ENCODE peak calls at places on chromosomes 16 and 17, in seven cellular contexts. A, M, I, K, V, U and H are unnamed samples.

GRCh38 chr16:88886915-88887521 is 20.6 kb upstream of the PABPN1L start:
- DNase-seq in A (peak; percentile 94), M (no peak), I (no peak), K (no peak), V (no peak), U (no peak), H (no peak)

GRCh38 chr17:4986403-4986802 is 1.1 kb downstream of the CAMTA2 start:
- DNase-seq in A (no peak), M (no peak), I (no peak), K (no peak), V (no peak), U (no peak), H (no peak)

GRCh38 chr16:20956319-20956718 is 55.7 kb downstream of the LYRM1 start:
- DNase-seq in A (no peak), M (no peak), I (no peak), K (no peak), V (no peak), U (no peak), H (no peak)

GRCh38 chr16:56985288-56985961 is 3.9 kb upstream of the NLRC5 start:
- DNase-seq in A (peak; percentile 69), M (no peak), I (no peak), K (no peak), V (peak; percentile 54), U (peak; percentile 17), H (no peak)

GRCh38 chr16:50360779-50361178 is 8.0 kb downstream of the BRD7 start:
- DNase-seq in A (no peak), M (no peak), I (no peak), K (no peak), V (no peak), U (no peak), H (no peak)

GRCh38 chr17:42321555-42321954 is 33.3 kb downstream of the STAT5A start:
- DNase-seq in A (no peak), M (no peak), I (no peak), K (no peak), V (no peak), U (no peak), H (no peak)

GRCh38 chr17:55567240-55568216 is 56.3 kb upstream of the SMIM36 start:
- DNase-seq in A (peak; percentile 76), M (no peak), I (no peak), K (no peak), V (no peak), U (no peak), H (no peak)

GRCh38 chr16:10326647-10327046 is 59.2 kb upstream of the ATF7IP2 start:
- DNase-seq in A (no peak), M (no peak), I (no peak), K (no peak), V (no peak), U (no peak), H (no peak)

GRCh38 chr16:84055801-84056634 is 13.4 kb upstream of the SLC38A8 start:
- DNase-seq in A (peak; percentile 26), M (no peak), I (no peak), K (no peak), V (no peak), U (no peak), H (no peak)

GRCh38 chr16:50428116-50428515 is 59.3 kb upstream of the BRD7 start:
- DNase-seq in A (no peak), M (no peak), I (no peak), K (no peak), V (no peak), U (no peak), H (no peak)

GRCh38 chr17:50913120-50913519 is 47.0 kb upstream of the TOB1 start:
- DNase-seq in A (no peak), M (no peak), I (no peak), K (no peak), V (no peak), U (no peak), H (no peak)

GRCh38 chr16:81654346-81654745 is 124.7 kb upstream of the PLCG2 start:
- DNase-seq in A (no peak), M (no peak), I (no peak), K (no peak), V (no peak), U (no peak), H (no peak)

GRCh38 chr17:51258756-51259573 is 884 bp downstream of the MBTD1 start:
- DNase-seq in A (no peak), M (peak; percentile 0), I (no peak), K (no peak), V (no peak), U (no peak), H (no peak)

GRCh38 chr17:78120971-78121800 is 7.4 kb downstream of the TMC6 start:
- DNase-seq in A (peak; percentile 29), M (no peak), I (no peak), K (no peak), V (no peak), U (no peak), H (peak; percentile 68)

GRCh38 chr17:11880714-11881113 is 116.6 kb downstream of the ZNF18 start:
- DNase-seq in A (no peak), M (no peak), I (no peak), K (no peak), V (no peak), U (no peak), H (peak; percentile 37)

GRCh38 chr16:29198231-29198630 is 208.3 kb downstream of the NPIPB11 start:
- DNase-seq in A (no peak), M (no peak), I (no peak), K (no peak), V (no peak), U (no peak), H (no peak)

GRCh38 chr17:68972119-68972704 is 17.0 kb upstream of the ABCA8 start:
- DNase-seq in A (no peak), M (peak; percentile 3), I (no peak), K (no peak), V (no peak), U (no peak), H (no peak)

GRCh38 chr17:50132104-50132794 is 2.3 kb upstream of the SAMD14 start:
- DNase-seq in A (no peak), M (no peak), I (no peak), K (no peak), V (no peak), U (no peak), H (no peak)

GRCh38 chr16:16019488-16019887 is 70.1 kb downstream of the ABCC1 start:
- DNase-seq in A (no peak), M (no peak), I (no peak), K (no peak), V (no peak), U (no peak), H (no peak)

GRCh38 chr17:29179232-29180036 is 764 bp downstream of the MYO18A start:
- DNase-seq in A (peak; percentile 72), M (no peak), I (peak; percentile 46), K (no peak), V (no peak), U (no peak), H (no peak)

GRCh38 chr16:35255186-35255803 is 1795.9 kb downstream of the TP53TG3F start:
- DNase-seq in A (no peak), M (no peak), I (no peak), K (no peak), V (no peak), U (no peak), H (no peak)

GRCh38 chr17:33949100-33949499 is 306.0 kb upstream of the CCL2 start:
- DNase-seq in A (no peak), M (no peak), I (no peak), K (no peak), V (no peak), U (no peak), H (no peak)

GRCh38 chr16:81932668-81933067 is 78.6 kb downstream of the SDR42E1 start:
- DNase-seq in A (no peak), M (no peak), I (no peak), K (no peak), V (no peak), U (no peak), H (no peak)

GRCh38 chr17:10775058-10775457 is 28.8 kb downstream of the TMEM238L start:
- DNase-seq in A (no peak), M (no peak), I (no peak), K (no peak), V (no peak), U (no peak), H (no peak)

GRCh38 chr17:77332034-77332971 is 191.5 kb downstream of the SEC14L1 start:
- DNase-seq in A (no peak), M (no peak), I (no peak), K (no peak), V (no peak), U (no peak), H (peak; percentile 77)

GRCh38 chr16:2775317-2775716 is 1.8 kb downstream of the ELOB start:
- DNase-seq in A (no peak), M (no peak), I (no peak), K (no peak), V (no peak), U (no peak), H (no peak)

GRCh38 chr17:30858556-30859250 is 26.9 kb downstream of the ATAD5 start:
- DNase-seq in A (no peak), M (no peak), I (no peak), K (no peak), V (no peak), U (no peak), H (no peak)

GRCh38 chr17:17922198-17922901 is 49.9 kb downstream of the TOM1L2 start:
- DNase-seq in A (no peak), M (no peak), I (no peak), K (no peak), V (no peak), U (no peak), H (no peak)

GRCh38 chr16:55955845-55956244 is 80.7 kb upstream of the CES5A start:
- DNase-seq in A (peak; percentile 84), M (no peak), I (peak; percentile 54), K (no peak), V (no peak), U (no peak), H (no peak)

GRCh38 chr17:56148333-56148732 is 4.9 kb upstream of the ANKFN1 start:
- DNase-seq in A (no peak), M (no peak), I (no peak), K (no peak), V (no peak), U (no peak), H (no peak)

GRCh38 chr17:57699751-57700186 is 45.3 kb downstream of the CCDC182 start:
- DNase-seq in A (no peak), M (no peak), I (no peak), K (no peak), V (no peak), U (no peak), H (no peak)

GRCh38 chr16:20001856-20002707 is 71.6 kb downstream of the GPR139 start:
- DNase-seq in A (no peak), M (no peak), I (no peak), K (no peak), V (no peak), U (no peak), H (no peak)

GRCh38 chr17:38605852-38606645 is at the start of gene SRCIN1:
- DNase-seq in A (peak; percentile 81), M (peak; percentile 67), I (peak; percentile 73), K (peak; percentile 30), V (no peak), U (no peak), H (peak; percentile 41)

GRCh38 chr17:31431795-31432658 is 40.6 kb downstream of the RAB11FIP4 start:
- DNase-seq in A (no peak), M (no peak), I (no peak), K (no peak), V (no peak), U (no peak), H (no peak)